ENCODE peak calls at places on chromosomes 11 and 22, in six cellular contexts. S is CD4-positive, CD25-positive, alpha-beta regulatory T cell; N is effector memory CD8-positive, alpha-beta T cell; H is activated CD4-positive, alpha-beta T cell treated with anti-CD3 and anti-CD28 coated beads for 36 hours; B is gastroesophageal sphincter; D is right cardiac atrium. W is an unnamed sample.

GRCh38 chr11:10374386-10374785 is 69.5 kb downstream of the ADM start:
- ATAC-seq in D (no peak), N (no peak), H (no peak), B (no peak), S (no peak), W (no peak)

GRCh38 chr11:1749787-1750351 is 526 bp downstream of the IFITM10 start:
- ATAC-seq in D (no peak), H (no peak), B (no peak), S (no peak), N (no peak), W (no peak)

GRCh38 chr22:46996595-46997310 is 234.3 kb downstream of the TBC1D22A start:
- ATAC-seq in H (no peak), D (peak; percentile 15), N (no peak), B (no peak), S (no peak), W (peak; percentile 51)

GRCh38 chr11:15967966-15968365 is 388.4 kb downstream of the SOX6 start:
- ATAC-seq in H (no peak), S (no peak), N (no peak), D (peak; percentile 40), B (peak; percentile 63), W (no peak)

GRCh38 chr11:126083829-126084607 is 21.4 kb upstream of the CDON start:
- ATAC-seq in N (peak; percentile 69), H (peak; percentile 93), D (no peak), S (peak; percentile 89), B (no peak), W (no peak)

GRCh38 chr11:68988486-68988885 is 7.7 kb upstream of the MRGPRD start:
- ATAC-seq in B (no peak), H (no peak), D (no peak), N (no peak), S (no peak), W (no peak)

GRCh38 chr11:58394195-58394594 is 12.5 kb downstream of the OR5B3 start:
- ATAC-seq in B (no peak), H (no peak), S (no peak), N (no peak), D (no peak), W (peak; percentile 76)

GRCh38 chr11:17333799-17334586 is 17.6 kb upstream of the NCR3LG1 start:
- ATAC-seq in S (no peak), H (no peak), D (peak; percentile 76), B (no peak), N (peak; percentile 99), W (no peak)

GRCh38 chr11:31246451-31247165 is 122.9 kb downstream of the DCDC1 start:
- ATAC-seq in N (no peak), S (no peak), D (peak; percentile 71), B (peak; percentile 50), H (no peak), W (no peak)